ENCODE peak calls at places on chromosomes 16 and 17, in six cellular contexts. L is AG09319; S is CD4-positive, alpha-beta memory T cell; H is NCI-H1092 treated with DMSO at 0.1 percent for 48 hours; C is A673; W is stimulated activated CD4-positive, alpha-beta T cell treated with anti-CD3 and anti-CD28 coated beads, TNF-alpha, amount 100 ng/mL, for 24 hours. O is an unnamed sample.

GRCh38 chr16:52383071-52383470 is 163.9 kb downstream of the TOX3 start:
- DNase-seq in L (no peak), S (no peak), H (no peak), C (no peak), W (no peak), O (no peak)

GRCh38 chr17:63998721-63999679 is 849 bp downstream of the PRR29 start:
- DNase-seq in L (no peak), S (no peak), H (no peak), C (no peak), W (no peak), O (no peak)

GRCh38 chr17:78039581-78039980 is 81.1 kb downstream of the TNRC6C start:
- DNase-seq in L (no peak), S (no peak), H (no peak), C (no peak), W (no peak), O (no peak)

GRCh38 chr17:31261596-31261995 is 35.4 kb downstream of the OMG start:
- DNase-seq in L (no peak), S (no peak), H (no peak), C (no peak), W (no peak), O (no peak)

GRCh38 chr17:64190468-64190867 is 60.5 kb upstream of the ERN1 start:
- DNase-seq in L (no peak), S (no peak), H (peak), C (no peak), W (no peak), O (no peak)

GRCh38 chr16:54928421-54929089 is 2.1 kb upstream of the IRX5 start:
- DNase-seq in L (no peak), S (peak), H (peak), C (peak), W (no peak), O (no peak)

GRCh38 chr17:15092762-15093161 is 172.4 kb downstream of the PMP22 start:
- DNase-seq in L (no peak), S (no peak), H (no peak), C (no peak), W (no peak), O (no peak)

GRCh38 chr17:36515837-36516236 is 18.8 kb downstream of the MYO19 start:
- DNase-seq in L (no peak), S (no peak), H (no peak), C (no peak), W (no peak), O (no peak)

GRCh38 chr16:84378567-84378966 is 10.2 kb downstream of the ATP2C2 start:
- DNase-seq in L (no peak), S (no peak), H (no peak), C (no peak), W (no peak), O (no peak)

GRCh38 chr17:61425682-61426481 is 26.2 kb downstream of the TBX2 start:
- DNase-seq in L (no peak), S (no peak), H (no peak), C (no peak), W (no peak), O (no peak)

GRCh38 chr17:9334536-9335446 is 240.8 kb downstream of the STX8 start:
- DNase-seq in L (no peak), S (no peak), H (no peak), C (no peak), W (no peak), O (no peak)

GRCh38 chr16:10597184-10597583 is 16.8 kb upstream of the EMP2 start:
- DNase-seq in L (no peak), S (no peak), H (no peak), C (no peak), W (no peak), O (no peak)

GRCh38 chr17:45770632-45771472 is 13.3 kb upstream of the CRHR1 start:
- DNase-seq in L (no peak), S (no peak), H (no peak), C (no peak), W (no peak), O (no peak)

GRCh38 chr16:710500-711075 is 4.3 kb upstream of the METRN start:
- DNase-seq in L (no peak), S (no peak), H (no peak), C (no peak), W (no peak), O (no peak)

GRCh38 chr17:79707931-79708891 is 22.5 kb upstream of the ENPP7 start:
- DNase-seq in L (no peak), S (peak), H (peak), C (peak), W (peak), O (no peak)

GRCh38 chr16:62450291-62450690 is 414.1 kb upstream of the CDH8 start:
- DNase-seq in L (no peak), S (no peak), H (no peak), C (no peak), W (no peak), O (no peak)

GRCh38 chr17:34487616-34488015 is 91.8 kb upstream of the TMEM132E start:
- DNase-seq in L (no peak), S (no peak), H (no peak), C (no peak), W (no peak), O (no peak)

GRCh38 chr17:36890398-36891190 is 46.7 kb upstream of the LHX1 start:
- DNase-seq in L (no peak), S (no peak), H (no peak), C (no peak), W (no peak), O (no peak)

GRCh38 chr16:83390759-83391158 is 417.0 kb upstream of the HSBP1 start:
- DNase-seq in L (no peak), S (no peak), H (no peak), C (no peak), W (no peak), O (no peak)

GRCh38 chr17:59296190-59296589 is 35.3 kb upstream of the YPEL2 start:
- DNase-seq in L (no peak), S (no peak), H (no peak), C (no peak), W (no peak), O (no peak)

GRCh38 chr17:3710951-3711383 is 12.7 kb upstream of the HASPIN start:
- DNase-seq in L (no peak), S (peak), H (no peak), C (no peak), W (peak), O (no peak)

GRCh38 chr16:264440-264951 is 11.2 kb downstream of the RGS11 start:
- DNase-seq in L (no peak), S (no peak), H (no peak), C (no peak), W (no peak), O (no peak)

GRCh38 chr17:53724726-53725125 is 98.0 kb upstream of the KIF2B start:
- DNase-seq in L (no peak), S (no peak), H (no peak), C (no peak), W (no peak), O (no peak)

GRCh38 chr17:83037084-83037950 is 42.1 kb upstream of the METRNL start:
- DNase-seq in L (no peak), S (no peak), H (no peak), C (no peak), W (no peak), O (no peak)

GRCh38 chr16:22120440-22120839 is 28.1 kb downstream of the VWA3A start:
- DNase-seq in L (no peak), S (no peak), H (no peak), C (no peak), W (no peak), O (no peak)

GRCh38 chr17:63452091-63452978 is 6.2 kb upstream of the CYB561 start:
- DNase-seq in L (no peak), S (no peak), H (no peak), C (no peak), W (no peak), O (no peak)

GRCh38 chr16:12025472-12025871 is 48.9 kb downstream of the SNX29 start:
- DNase-seq in L (no peak), S (no peak), H (no peak), C (peak), W (no peak), O (no peak)

GRCh38 chr16:15607700-15608396 is 35.1 kb downstream of the MARF1 start:
- DNase-seq in L (no peak), S (no peak), H (no peak), C (no peak), W (no peak), O (peak)

GRCh38 chr17:78053777-78054468 is 74.6 kb downstream of the TMC6 start:
- DNase-seq in L (no peak), S (no peak), H (no peak), C (no peak), W (no peak), O (no peak)

GRCh38 chr16:6193718-6194117 is 1096.1 kb upstream of the EEF2KMT start:
- DNase-seq in L (no peak), S (no peak), H (no peak), C (peak), W (no peak), O (no peak)

GRCh38 chr17:2259769-2260536 is 43.6 kb downstream of the SMG6 start:
- DNase-seq in L (no peak), S (peak), H (no peak), C (no peak), W (peak), O (no peak)

GRCh38 chr16:78386925-78387324 is 287.5 kb downstream of the WWOX start:
- DNase-seq in L (no peak), S (no peak), H (no peak), C (no peak), W (no peak), O (no peak)

O was measured in AG04450.